ENCODE peak calls at places on chromosomes 13 and 19, in ten cellular contexts. C is substantia nigra, D is occipital lobe, M is RCC 7860, G is neural progenitor cell, T is amygdala, S is NCI-H1105 treated with DMSO at 0.1 percent for 48 hours, B is T-helper 1 cell, R is T-helper 9 cell, F is glutamatergic neuron. V is an unnamed sample.

GRCh38 chr13:37806666-37807065 is 62.9 kb downstream of the TRPC4 start:
- DNase-seq in B (no peak), R (no peak), M (no peak), T (no peak), C (no peak), D (no peak), S (no peak), F (no peak), G (no peak), V (no peak)

GRCh38 chr13:77138813-77139212 is 111.9 kb upstream of the FBXL3 start:
- DNase-seq in D (no peak), M (no peak), B (no peak), T (no peak), F (no peak), R (no peak), G (no peak), C (no peak), S (no peak), V (no peak)

GRCh38 chr19:45424191-45425058 is 708 bp upstream of the ERCC1 start:
- DNase-seq in C (peak), B (no peak), S (peak), R (no peak), T (no peak), F (no peak), M (peak), G (peak), D (peak), V (no peak)

GRCh38 chr13:111202745-111203144 is 87.6 kb downstream of the ARHGEF7 start:
- DNase-seq in C (no peak), T (no peak), R (no peak), M (no peak), S (no peak), F (no peak), B (no peak), G (no peak), D (no peak), V (no peak)

GRCh38 chr19:48493718-48494515 is 17.7 kb downstream of the LMTK3 start:
- DNase-seq in B (no peak), T (no peak), S (no peak), C (no peak), F (no peak), R (no peak), D (no peak), M (no peak), G (no peak), V (no peak)

GRCh38 chr13:48942131-48942530 is 33.6 kb upstream of the FNDC3A start:
- DNase-seq in D (no peak), G (no peak), F (no peak), R (no peak), C (no peak), T (no peak), M (no peak), B (no peak), S (no peak), V (no peak)

GRCh38 chr13:46180393-46180792 is 1.6 kb downstream of the LCP1 start:
- DNase-seq in B (no peak), F (no peak), T (no peak), M (no peak), D (no peak), C (no peak), G (no peak), S (no peak), R (no peak), V (no peak)

GRCh38 chr19:872266-872951 is 12.9 kb downstream of the CFD start:
- DNase-seq in T (no peak), B (peak), S (peak), M (no peak), D (no peak), R (peak), F (peak), C (no peak), G (peak), V (peak)

GRCh38 chr13:36418022-36418805 is 14.1 kb upstream of the CCNA1 start:
- DNase-seq in T (no peak), D (no peak), G (no peak), S (no peak), R (no peak), B (no peak), M (peak), F (no peak), C (no peak), V (no peak)

GRCh38 chr13:42275098-42275471 is 3.1 kb downstream of the AKAP11 start:
- DNase-seq in R (no peak), B (no peak), M (no peak), S (no peak), C (no peak), D (no peak), G (no peak), T (no peak), F (no peak), V (no peak)

GRCh38 chr13:84896128-84896527 is 903.1 kb downstream of the SLITRK6 start:
- DNase-seq in B (no peak), F (peak), D (no peak), R (peak), S (peak), G (peak), M (peak), T (no peak), C (no peak), V (peak)

GRCh38 chr19:14119644-14120496 is 2.3 kb upstream of the PRKACA start:
- DNase-seq in T (no peak), B (no peak), F (no peak), S (no peak), D (no peak), M (no peak), G (no peak), C (no peak), R (no peak), V (no peak)

GRCh38 chr19:36051637-36052036 is 2.4 kb downstream of the THAP8 start:
- DNase-seq in F (no peak), G (no peak), B (no peak), T (no peak), R (no peak), C (no peak), M (no peak), S (no peak), D (no peak), V (no peak)

GRCh38 chr13:113050856-113051431 is 54.6 kb upstream of the F7 start:
- DNase-seq in G (no peak), R (no peak), D (no peak), T (no peak), F (peak), C (no peak), B (no peak), M (no peak), S (no peak), V (no peak)

GRCh38 chr19:37905936-37906867 is at the start of gene WDR87:
- DNase-seq in T (no peak), D (no peak), F (peak), R (peak), B (peak), G (peak), S (peak), M (no peak), C (peak), V (peak)

GRCh38 chr19:45766293-45766918 is 2.6 kb downstream of the SIX5 start:
- DNase-seq in S (no peak), T (no peak), M (no peak), G (no peak), F (no peak), R (no peak), C (no peak), D (no peak), B (no peak), V (no peak)

GRCh38 chr19:7450243-7451223 is 38.3 kb downstream of the PEX11G start:
- DNase-seq in F (no peak), B (no peak), D (no peak), M (peak), C (no peak), T (no peak), R (no peak), S (no peak), G (peak), V (peak)

GRCh38 chr19:12788682-12789097 is 2.6 kb upstream of the JUNB start:
- DNase-seq in M (peak), S (peak), R (peak), G (peak), T (peak), F (peak), B (peak), C (peak), D (peak), V (no peak)

GRCh38 chr19:35790981-35791813 is 15.8 kb downstream of the ARHGAP33 start:
- DNase-seq in C (peak), D (no peak), S (no peak), F (no peak), G (no peak), B (no peak), R (no peak), M (no peak), T (no peak), V (no peak)

GRCh38 chr13:76792680-76793334 is 93.4 kb downstream of the KCTD12 start:
- DNase-seq in C (no peak), B (no peak), D (no peak), F (no peak), M (no peak), G (no peak), T (no peak), S (no peak), R (no peak), V (no peak)

GRCh38 chr19:13153627-13154240 is 3.5 kb downstream of the IER2 start:
- DNase-seq in G (no peak), D (no peak), R (no peak), C (no peak), T (no peak), B (no peak), F (peak), S (peak), M (no peak), V (no peak)

GRCh38 chr19:6587998-6588507 is 2.9 kb downstream of the CD70 start:
- DNase-seq in F (no peak), D (no peak), R (no peak), T (no peak), C (no peak), G (peak), B (no peak), M (no peak), S (no peak), V (no peak)

GRCh38 chr19:1512671-1513491 is at the start of gene ADAMTSL5:
- DNase-seq in R (peak), F (no peak), G (peak), C (no peak), T (no peak), B (peak), S (no peak), D (no peak), M (peak), V (no peak)

GRCh38 chr19:46813570-46814358 is 25.4 kb upstream of the SLC1A5 start:
- DNase-seq in B (no peak), R (no peak), C (no peak), G (no peak), T (no peak), D (no peak), F (no peak), S (no peak), M (no peak), V (no peak)

GRCh38 chr13:95122063-95122462 is 179.2 kb downstream of the ABCC4 start:
- DNase-seq in D (no peak), R (no peak), C (no peak), F (no peak), B (no peak), S (no peak), T (no peak), G (no peak), M (no peak), V (no peak)

GRCh38 chr13:38624822-38625221 is 62.1 kb upstream of the FREM2 start:
- DNase-seq in M (no peak), R (no peak), C (no peak), S (no peak), F (no peak), D (no peak), T (no peak), B (no peak), G (no peak), V (no peak)

GRCh38 chr19:16259385-16260159 is 61.9 kb downstream of the AP1M1 start:
- DNase-seq in B (no peak), T (no peak), F (no peak), R (no peak), G (no peak), C (peak), D (no peak), M (no peak), S (no peak), V (no peak)

GRCh38 chr19:4088975-4089374 is 22.3 kb upstream of the ZBTB7A start:
- DNase-seq in M (no peak), T (no peak), F (no peak), D (no peak), S (no peak), G (no peak), C (no peak), R (peak), B (no peak), V (no peak)

GRCh38 chr19:4776436-4777205 is 14.9 kb upstream of the FEM1A start:
- DNase-seq in D (no peak), R (no peak), T (no peak), M (no peak), B (no peak), S (no peak), C (no peak), G (peak), F (no peak), V (no peak)

GRCh38 chr19:2148482-2149135 is 2.8 kb downstream of the AP3D1 start:
- DNase-seq in M (no peak), D (no peak), S (no peak), R (no peak), B (no peak), T (no peak), C (no peak), F (no peak), G (no peak), V (no peak)

GRCh38 chr13:41528021-41528420 is 70.7 kb downstream of the RGCC start:
- DNase-seq in T (no peak), F (no peak), M (no peak), G (no peak), S (no peak), R (no peak), D (no peak), C (no peak), B (no peak), V (no peak)

GRCh38 chr13:93235258-93236015 is 8.8 kb downstream of the GPC6 start:
- DNase-seq in B (no peak), F (no peak), D (no peak), C (no peak), G (no peak), R (no peak), S (no peak), T (no peak), M (no peak), V (no peak)

GRCh38 chr13:93227280-93227905 is 786 bp downstream of the GPC6 start:
- DNase-seq in C (peak), B (no peak), D (peak), R (no peak), M (peak), F (peak), G (peak), T (no peak), S (peak), V (no peak)

GRCh38 chr19:48656840-48657474 is 11.0 kb upstream of the CA11 start:
- DNase-seq in F (no peak), S (no peak), D (no peak), B (no peak), C (no peak), M (no peak), R (no peak), G (no peak), T (no peak), V (no peak)

GRCh38 chr13:102286326-102286725 is 115.5 kb downstream of the FGF14 start:
- DNase-seq in R (no peak), D (no peak), F (no peak), S (no peak), B (no peak), G (no peak), M (peak), T (no peak), C (no peak), V (no peak)

GRCh38 chr19:31625056-31625455 is 275.8 kb upstream of the TSHZ3 start:
- DNase-seq in G (no peak), M (no peak), C (no peak), S (no peak), B (no peak), T (no peak), D (no peak), F (no peak), R (no peak), V (no peak)

GRCh38 chr19:34261335-34262109 is 7.2 kb downstream of the GARRE1 start:
- DNase-seq in F (no peak), M (no peak), R (no peak), T (no peak), B (no peak), C (no peak), S (no peak), D (no peak), G (no peak), V (no peak)

GRCh38 chr13:41310963-41311606 is at the start of gene NAA16:
- DNase-seq in M (peak), B (peak), F (peak), T (peak), D (peak), G (peak), R (peak), S (peak), C (peak), V (peak)

GRCh38 chr19:2061936-2062729 is 11.1 kb upstream of the MKNK2 start:
- DNase-seq in R (no peak), S (no peak), G (peak), C (no peak), T (no peak), F (no peak), D (no peak), M (no peak), B (no peak), V (no peak)

GRCh38 chr19:32651729-32652140 is 23.2 kb downstream of the ANKRD27 start:
- DNase-seq in T (no peak), F (peak), B (no peak), R (no peak), C (peak), M (no peak), D (no peak), S (no peak), G (peak), V (peak)

V was measured in NT2/D1.